ENCODE peak calls at places on chromosomes 1 and 21, in nine cellular contexts. J is Calu3; H is IMR-90; G is ecto neural progenitor cell; X is COLO829; A is activated CD4-positive, alpha-beta T cell treated with anti-CD3 and anti-CD28 coated beads, Interleukin-2, amount 50 U/mL, for 48 hours; K is cardiac fibroblast; F is sigmoid colon; O is DMS 273 treated with DMSO at 0.1 percent for 48 hours. N is an unnamed sample.

GRCh38 chr1:4146101-4146500 is 246.0 kb upstream of the C1orf174 start:
- DNase-seq in J (no peak), F (no peak), G (no peak), H (no peak), O (no peak), X (no peak), K (no peak), A (no peak), N (no peak)

GRCh38 chr1:10407201-10407600 is 8.3 kb downstream of the PGD start:
- DNase-seq in O (no peak), H (no peak), J (no peak), X (no peak), F (no peak), K (no peak), A (no peak), G (no peak), N (no peak)

GRCh38 chr21:42690586-42690985 is 37.2 kb downstream of the PDE9A start:
- DNase-seq in H (no peak), A (no peak), K (no peak), F (peak), X (no peak), J (no peak), O (no peak), G (no peak), N (peak)

GRCh38 chr1:48761411-48761810 is 15.3 kb downstream of the BEND5 start:
- DNase-seq in G (no peak), O (no peak), F (no peak), K (no peak), A (no peak), J (no peak), H (peak), X (no peak), N (no peak)

GRCh38 chr1:20693623-20694022 is 24.2 kb downstream of the KIF17 start:
- DNase-seq in J (no peak), X (no peak), O (no peak), H (no peak), G (no peak), K (no peak), A (no peak), F (no peak), N (no peak)

GRCh38 chr1:84774674-84775548 is 84.7 kb upstream of the SSX2IP start:
- DNase-seq in X (no peak), K (no peak), H (no peak), G (peak), J (no peak), A (no peak), O (no peak), F (no peak), N (no peak)

GRCh38 chr1:209655832-209656231 is 3.6 kb upstream of the LAMB3 start:
- DNase-seq in J (peak), A (no peak), K (peak), F (no peak), O (no peak), X (no peak), G (no peak), H (no peak), N (no peak)

GRCh38 chr21:43467785-43468184 is 40.9 kb upstream of the SIK1 start:
- DNase-seq in A (peak), F (peak), X (no peak), G (no peak), H (no peak), J (no peak), O (no peak), K (no peak), N (peak)

GRCh38 chr1:88680446-88680845 is 3.6 kb upstream of the PKN2 start:
- DNase-seq in A (no peak), O (no peak), J (no peak), X (no peak), F (no peak), K (no peak), G (no peak), H (peak), N (no peak)

GRCh38 chr1:247337250-247337746 is 5.6 kb upstream of the ZNF496 start:
- DNase-seq in H (peak), X (no peak), G (no peak), O (no peak), F (no peak), A (no peak), K (peak), J (no peak), N (no peak)

GRCh38 chr1:221919743-221920142 is 177.9 kb upstream of the DUSP10 start:
- DNase-seq in X (no peak), O (no peak), F (no peak), K (no peak), H (no peak), G (no peak), A (no peak), J (no peak), N (no peak)

GRCh38 chr1:76433528-76433927 is 359.0 kb downstream of the ST6GALNAC3 start:
- DNase-seq in A (no peak), K (peak), H (peak), X (no peak), O (no peak), J (no peak), F (no peak), G (no peak), N (no peak)

GRCh38 chr1:22804969-22805671 is 94.5 kb downstream of the EPHB2 start:
- DNase-seq in G (no peak), F (no peak), O (no peak), X (no peak), A (no peak), K (no peak), J (no peak), H (no peak), N (no peak)

GRCh38 chr1:2102753-2103152 is 52.5 kb downstream of the PRKCZ start:
- DNase-seq in K (no peak), A (no peak), H (no peak), O (no peak), G (no peak), F (no peak), X (no peak), J (no peak), N (no peak)

GRCh38 chr1:21909286-21909759 is 27.8 kb downstream of the HSPG2 start:
- DNase-seq in X (peak), O (no peak), H (peak), A (no peak), F (no peak), K (peak), J (no peak), G (no peak), N (no peak)

GRCh38 chr1:33176362-33176850 is 5.4 kb downstream of the TRIM62 start:
- DNase-seq in J (no peak), G (peak), A (no peak), X (no peak), F (no peak), O (peak), K (peak), H (peak), N (no peak)

GRCh38 chr1:43549921-43550597 is 19.4 kb downstream of the PTPRF start:
- DNase-seq in H (no peak), X (no peak), J (peak), K (no peak), A (peak), G (peak), O (no peak), F (peak), N (no peak)

GRCh38 chr1:111912116-111912515 is 77.4 kb downstream of the KCND3 start:
- DNase-seq in K (no peak), F (no peak), J (no peak), H (peak), A (no peak), G (no peak), O (no peak), X (no peak), N (no peak)

GRCh38 chr1:223609961-223610360 is 55.5 kb downstream of the CAPN8 start:
- DNase-seq in K (no peak), F (no peak), A (no peak), H (no peak), J (no peak), X (no peak), G (no peak), O (no peak), N (no peak)

GRCh38 chr1:173862769-173863223 is 5.0 kb downstream of the GAS5 start:
- DNase-seq in O (peak), X (no peak), F (no peak), A (no peak), H (no peak), J (no peak), G (no peak), K (no peak), N (no peak)

GRCh38 chr1:184992271-184992670 is 18.0 kb upstream of the NIBAN1 start:
- DNase-seq in O (no peak), K (no peak), J (no peak), X (no peak), H (no peak), G (no peak), A (no peak), F (no peak), N (no peak)

GRCh38 chr1:236066828-236067386 is 2.0 kb upstream of the NID1 start:
- DNase-seq in O (no peak), A (peak), F (peak), G (no peak), X (no peak), H (no peak), J (no peak), K (peak), N (peak)

N was measured in sciatic nerve.